ENCODE peak calls at places on chromosomes 7 and 10, in four cellular contexts. E is K562, R is HepG2, C is GM12878. B is an unnamed sample.

GRCh38 chr10:74963549-74963948 is 137.1 kb downstream of the KAT6B start:
- DNase-seq in R (no peak), E (no peak), C (no peak), B (no peak)

GRCh38 chr7:155733582-155734444 is 78.5 kb downstream of the SHH start:
- DNase-seq in R (no peak), C (no peak), E (no peak), B (no peak)

GRCh38 chr10:33665512-33665911 is 331.0 kb upstream of the NRP1 start:
- DNase-seq in E (no peak), C (no peak), R (no peak), B (no peak)

GRCh38 chr7:137343483-137343841 is at the start of gene PTN:
- DNase-seq in C (no peak), E (no peak), R (no peak), B (no peak)

GRCh38 chr10:105691811-105692210 is 1050.7 kb downstream of the SORCS3 start:
- DNase-seq in C (no peak), R (no peak), E (no peak), B (peak; percentile 13)

GRCh38 chr7:121369462-121369861 is 26.6 kb downstream of the FAM3C start:
- DNase-seq in R (peak; percentile 2), C (peak; percentile 44), E (no peak), B (peak; percentile 5)

GRCh38 chr7:7798510-7798909 is 80.1 kb upstream of the RPA3 start:
- DNase-seq in C (no peak), E (no peak), R (no peak), B (no peak)

GRCh38 chr7:42219447-42219846 is 17.6 kb downstream of the GLI3 start:
- DNase-seq in E (no peak), C (no peak), R (no peak), B (no peak)

GRCh38 chr10:77576633-77577032 is 61.0 kb downstream of the KCNMA1 start:
- DNase-seq in C (no peak), R (no peak), E (no peak), B (no peak)

GRCh38 chr7:11006271-11006670 is 32.6 kb downstream of the PHF14 start:
- DNase-seq in E (no peak), R (no peak), C (no peak), B (no peak)

GRCh38 chr7:100642534-100642907 is 1.2 kb upstream of the TFR2 start:
- DNase-seq in E (peak; percentile 92), R (peak; percentile 38), C (no peak), B (no peak)

GRCh38 chr7:113179313-113179712 is 61.0 kb upstream of the SMIM30 start:
- DNase-seq in C (no peak), R (no peak), E (no peak), B (no peak)

GRCh38 chr7:39609462-39610149 is 13.8 kb upstream of the RALA start:
- DNase-seq in C (no peak), R (no peak), E (no peak), B (no peak)

GRCh38 chr7:123484199-123484598 is 50.2 kb downstream of the IQUB start:
- DNase-seq in R (no peak), E (no peak), C (no peak), B (no peak)

GRCh38 chr10:104937528-104937927 is 296.4 kb downstream of the SORCS3 start:
- DNase-seq in R (peak; percentile 7), C (no peak), E (no peak), B (peak; percentile 69)

GRCh38 chr10:132335189-132336063 is 3.4 kb downstream of the LRRC27 start:
- DNase-seq in C (peak; percentile 65), R (peak; percentile 95), E (peak; percentile 87), B (peak; percentile 16)
- TF ChIP-seq CHD4 in C (no peak), R (no peak), E (no peak), B (no peak)

GRCh38 chr10:61478621-61479312 is 25.6 kb upstream of the TMEM26 start:
- DNase-seq in R (no peak), E (peak; percentile 23), C (no peak), B (no peak)

GRCh38 chr10:61481597-61481996 is 28.4 kb upstream of the TMEM26 start:
- DNase-seq in C (no peak), R (no peak), E (no peak), B (no peak)

GRCh38 chr10:61477469-61477868 is 24.3 kb upstream of the TMEM26 start:
- DNase-seq in C (no peak), E (no peak), R (no peak), B (no peak)

GRCh38 chr10:61476529-61476928 is 23.3 kb upstream of the TMEM26 start:
- DNase-seq in C (no peak), R (no peak), E (no peak), B (no peak)

DNA sequence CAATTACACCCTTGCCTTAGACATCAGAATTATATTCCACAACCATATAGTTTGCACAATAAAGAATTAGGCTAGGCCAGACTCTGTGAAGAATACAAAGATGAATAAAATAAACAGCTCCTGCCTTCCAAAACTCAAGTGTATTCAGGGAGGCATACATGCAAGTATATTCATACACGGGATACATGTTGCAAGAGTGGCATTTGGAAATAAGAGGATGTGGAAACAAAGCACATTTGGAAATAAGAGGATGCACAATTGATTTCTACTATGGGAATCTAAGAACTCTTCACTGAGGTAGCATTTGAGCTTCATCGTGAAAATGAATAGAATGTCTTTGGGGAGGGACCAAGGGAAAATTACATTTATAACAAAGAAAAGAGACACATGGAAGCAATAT is 27.0 kb upstream of the TMEM26 start:
- DNase-seq in C (no peak), R (no peak), E (no peak), B (no peak)
- TF ChIP-seq CHD4 in C (no peak), R (no peak), E (no peak), B (no peak)

GRCh38 chr10:118585234-118585633 is 10.2 kb downstream of the PRLHR start:
- DNase-seq in C (no peak), R (no peak), E (no peak), B (no peak)
- TF ChIP-seq CHD4 in C (no peak), R (no peak), E (no peak), B (no peak)

DNA sequence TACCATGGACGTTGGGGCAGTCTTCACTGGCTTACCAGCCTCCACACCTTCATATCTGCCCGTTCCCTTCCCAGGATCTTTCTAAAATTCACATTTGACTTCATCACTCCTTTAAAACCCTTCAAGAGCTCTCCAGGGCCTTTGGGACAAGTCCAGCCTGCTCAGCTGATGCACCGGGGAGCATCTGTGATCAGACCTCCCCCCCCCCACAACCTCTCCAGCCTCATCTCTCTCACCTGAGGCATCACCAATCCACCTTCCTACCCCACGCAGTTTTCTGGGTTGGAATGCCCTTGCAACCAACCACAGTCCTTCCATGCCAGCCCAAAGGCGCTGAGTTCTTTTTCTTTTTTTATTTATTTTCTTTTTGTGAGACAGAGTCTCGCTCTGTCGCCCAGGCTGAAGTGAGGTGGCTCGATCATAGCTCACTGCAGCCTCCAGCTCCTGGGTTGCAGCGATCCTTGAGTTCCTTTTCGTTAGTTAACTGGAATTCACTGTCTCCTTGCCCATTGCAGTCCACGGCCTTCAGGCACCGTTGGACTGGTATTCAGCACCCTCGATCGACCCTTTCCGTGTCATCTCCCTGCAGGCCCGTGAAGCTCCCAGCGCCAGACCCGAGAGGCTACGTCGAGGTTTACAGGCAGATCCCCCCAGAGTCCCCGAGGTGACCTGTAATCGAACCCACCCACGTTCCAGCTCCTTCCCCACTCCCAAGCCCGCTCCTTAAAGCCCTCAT is 654 bp downstream of the ALKBH4 start:
- DNase-seq in C (no peak), E (peak; percentile 41), R (no peak), B (no peak)
- TF ChIP-seq CHD4 in C (no peak), E (no peak), R (no peak), B (no peak)

GRCh38 chr10:98655512-98655911 is 208.8 kb upstream of the HPS1 start:
- DNase-seq in E (no peak), C (no peak), R (no peak), B (no peak)
- TF ChIP-seq CHD4 in E (no peak), C (no peak), R (no peak), B (no peak)

GRCh38 chr7:47557986-47558670 is 23.8 kb downstream of the TNS3 start:
- DNase-seq in C (no peak), R (no peak), E (no peak), B (no peak)

GRCh38 chr7:47559306-47560220 is 22.3 kb downstream of the TNS3 start:
- DNase-seq in R (no peak), C (no peak), E (no peak), B (no peak)

GRCh38 chr7:47556511-47557180 is 25.3 kb downstream of the TNS3 start:
- DNase-seq in E (no peak), C (no peak), R (no peak), B (no peak)

GRCh38 chr7:47553309-47553708 is 28.6 kb downstream of the TNS3 start:
- DNase-seq in E (no peak), C (no peak), R (no peak), B (no peak)

GRCh38 chr7:47557317-47557985 is 24.5 kb downstream of the TNS3 start:
- DNase-seq in C (no peak), R (no peak), E (no peak), B (peak; percentile 86)
- TF ChIP-seq CHD4 in C (no peak), R (no peak), E (no peak), B (no peak)

DNA sequence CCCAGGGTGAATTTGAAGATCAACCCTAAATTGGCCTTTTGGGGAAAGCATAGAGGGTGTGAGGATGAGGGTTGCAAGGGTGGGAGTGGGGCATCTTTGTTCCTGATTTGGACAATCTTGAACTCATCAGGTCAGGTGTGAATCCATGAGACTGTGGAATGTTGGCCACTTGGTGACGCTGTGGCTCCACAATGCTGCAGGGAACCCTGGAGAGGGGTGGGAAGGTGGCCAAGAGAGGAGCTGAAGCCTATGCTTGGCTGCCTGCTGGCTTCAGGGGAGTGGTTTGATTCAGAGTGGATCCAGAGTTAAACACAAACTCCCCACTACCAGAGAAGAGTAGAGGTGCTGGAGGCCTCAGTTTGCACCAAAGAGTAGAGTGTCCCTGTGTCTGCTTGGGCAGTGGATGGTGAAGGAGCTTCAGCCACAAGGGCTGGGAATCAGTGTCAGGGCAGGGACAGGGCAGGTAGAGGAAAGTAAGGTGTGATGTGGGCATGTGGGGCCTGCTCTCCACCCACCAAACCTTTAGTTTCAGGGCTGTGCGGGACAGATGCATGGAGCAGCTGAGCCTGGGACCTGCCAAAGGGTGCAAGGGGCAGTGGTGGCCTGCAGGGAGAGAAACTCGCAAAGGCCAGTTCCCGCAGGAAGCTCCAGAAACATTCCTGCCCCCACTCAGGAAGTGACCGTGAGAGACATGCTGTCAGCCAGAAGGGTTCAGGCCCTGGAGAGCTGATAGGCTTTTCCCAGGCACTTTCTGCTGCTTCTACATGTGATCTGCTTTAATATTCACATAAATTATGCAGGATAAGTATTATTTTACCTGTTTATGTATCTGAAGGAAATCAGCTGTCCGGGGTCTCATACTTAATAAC is 81.0 kb upstream of the PRSS58 start:
- DNase-seq in R (no peak), E (peak; percentile 42), C (no peak), B (peak; percentile 27)
- TF ChIP-seq CHD4 in R (no peak), E (no peak), C (no peak), B (no peak)

GRCh38 chr10:100744980-100745881 is at the start of gene PAX2:
- DNase-seq in R (no peak), C (no peak), E (peak; percentile 12), B (peak; percentile 43)
- TF ChIP-seq CHD4 in R (no peak), C (no peak), E (no peak), B (no peak)